ENCODE peak calls at places on chromosomes 11 and 22, in seven cellular contexts. Z, J, Q, R, G, K and T are unnamed samples.

GRCh38 chr11:113839842-113840241 is 35.5 kb downstream of the USP28 start:
- DNase-seq in Z (no peak), J (peak; percentile 14), Q (no peak), R (no peak), G (no peak), K (no peak), T (no peak)

GRCh38 chr11:19648321-19648720 is 64.3 kb upstream of the NAV2 start:
- DNase-seq in Z (no peak), J (no peak), Q (no peak), R (no peak), G (no peak), K (no peak), T (no peak)

GRCh38 chr22:47191630-47192105 is 429.2 kb downstream of the TBC1D22A start:
- DNase-seq in Z (no peak), J (no peak), Q (no peak), R (no peak), G (no peak), K (no peak), T (no peak)

GRCh38 chr11:17526931-17527660 is 17.1 kb downstream of the USH1C start:
- DNase-seq in Z (no peak), J (no peak), Q (no peak), R (no peak), G (no peak), K (no peak), T (no peak)

GRCh38 chr11:68954970-68955958 is 25.5 kb downstream of the MRGPRD start:
- DNase-seq in Z (peak; percentile 63), J (peak; percentile 77), Q (no peak), R (no peak), G (no peak), K (peak; percentile 48), T (peak; percentile 93)

GRCh38 chr22:25475554-25476022 is 88.9 kb upstream of the GRK3 start:
- DNase-seq in Z (peak; percentile 22), J (no peak), Q (no peak), R (no peak), G (no peak), K (peak; percentile 89), T (peak; percentile 72)

GRCh38 chr11:125062931-125063428 is at the start of gene SLC37A2:
- DNase-seq in Z (peak; percentile 67), J (peak; percentile 73), Q (no peak), R (no peak), G (peak; percentile 80), K (peak; percentile 64), T (peak; percentile 83)

GRCh38 chr22:19823191-19823590 is 31.5 kb downstream of the GNB1L start:
- DNase-seq in Z (peak; percentile 19), J (no peak), Q (no peak), R (no peak), G (no peak), K (no peak), T (peak; percentile 48)

GRCh38 chr11:26245046-26245445 is 86.9 kb upstream of the ANO3 start:
- DNase-seq in Z (no peak), J (no peak), Q (no peak), R (no peak), G (no peak), K (no peak), T (no peak)

GRCh38 chr11:104895619-104896018 is 2.6 kb downstream of the CASP12 start:
- DNase-seq in Z (no peak), J (no peak), Q (no peak), R (no peak), G (no peak), K (peak; percentile 87), T (no peak)

GRCh38 chr22:22214819-22215329 is 29.7 kb upstream of the VPREB1 start:
- DNase-seq in Z (no peak), J (no peak), Q (no peak), R (no peak), G (no peak), K (no peak), T (no peak)

GRCh38 chr11:130653838-130654601 is 205.6 kb downstream of the ADAMTS15 start:
- DNase-seq in Z (peak; percentile 86), J (peak; percentile 64), Q (no peak), R (no peak), G (peak; percentile 87), K (no peak), T (peak; percentile 86)

GRCh38 chr11:88174627-88175003 is 628 bp downstream of the RAB38 start:
- DNase-seq in Z (peak; percentile 79), J (peak; percentile 74), Q (peak; percentile 5), R (peak; percentile 45), G (peak; percentile 82), K (peak; percentile 80), T (peak; percentile 85)

GRCh38 chr11:93487032-93487483 is 56.1 kb downstream of the SMCO4 start:
- DNase-seq in Z (no peak), J (no peak), Q (no peak), R (no peak), G (no peak), K (no peak), T (peak; percentile 68)

GRCh38 chr11:132234878-132235277 is 864.5 kb downstream of the NTM start:
- DNase-seq in Z (no peak), J (no peak), Q (no peak), R (no peak), G (no peak), K (no peak), T (no peak)

GRCh38 chr11:111737877-111738205 is 28.3 kb downstream of the PPP2R1B start:
- DNase-seq in Z (no peak), J (no peak), Q (no peak), R (no peak), G (no peak), K (peak; percentile 66), T (peak; percentile 77)

GRCh38 chr11:134120143-134120850 is 51.4 kb downstream of the JAM3 start:
- DNase-seq in Z (no peak), J (peak; percentile 39), Q (no peak), R (no peak), G (no peak), K (peak; percentile 74), T (peak; percentile 91)

GRCh38 chr11:126647735-126648134 is 292.2 kb downstream of the ST3GAL4 start:
- DNase-seq in Z (no peak), J (no peak), Q (no peak), R (peak; percentile 2), G (no peak), K (no peak), T (no peak)

GRCh38 chr22:20563464-20563906 is 56.1 kb downstream of the MED15 start:
- DNase-seq in Z (no peak), J (no peak), Q (no peak), R (no peak), G (peak; percentile 15), K (no peak), T (peak; percentile 28)

GRCh38 chr11:11463397-11463796 is 110.3 kb upstream of the CSNK2A3 start:
- DNase-seq in Z (no peak), J (no peak), Q (no peak), R (no peak), G (no peak), K (no peak), T (no peak)

GRCh38 chr11:67439321-67440228 is 2.1 kb upstream of the PTPRCAP start:
- DNase-seq in Z (no peak), J (peak; percentile 62), Q (no peak), R (no peak), G (no peak), K (peak; percentile 8), T (no peak)

GRCh38 chr11:116422556-116422955 is 350.2 kb downstream of the BUD13 start:
- DNase-seq in Z (no peak), J (no peak), Q (no peak), R (no peak), G (no peak), K (no peak), T (peak; percentile 66)

GRCh38 chr11:67486481-67487195 is 3.8 kb downstream of the AIP start:
- DNase-seq in Z (no peak), J (peak; percentile 60), Q (no peak), R (no peak), G (no peak), K (no peak), T (no peak)

DNA sequence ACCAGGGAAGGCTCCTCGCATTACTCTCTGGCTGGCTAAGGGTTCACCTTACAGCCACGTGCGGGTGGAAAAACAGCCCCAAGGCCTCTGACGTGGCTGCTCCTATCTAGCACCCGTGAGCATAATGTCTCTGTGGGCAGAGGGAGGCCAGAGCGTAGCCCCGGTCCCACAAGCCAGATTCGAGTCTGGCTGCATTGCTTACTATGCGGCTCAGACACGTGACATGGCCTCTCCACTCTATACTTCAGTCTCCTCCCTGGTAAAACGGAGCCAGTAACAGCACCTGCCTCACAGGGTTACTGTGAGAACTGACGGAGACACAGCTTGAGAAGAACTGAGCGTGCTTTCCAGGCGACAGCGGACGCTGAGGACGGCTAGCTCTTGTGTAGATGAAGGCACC is 105.8 kb upstream of the BID start:
- DNase-seq in Z (no peak), J (no peak), Q (no peak), R (no peak), G (no peak), K (no peak), T (no peak)
- TF ChIP-seq POLR2A in Z (no peak), J (no peak), Q (no peak), R (no peak), G (no peak), K (no peak), T (no peak)

GRCh38 chr11:92227233-92227593 is 2.6 kb downstream of the FAT3 start:
- DNase-seq in Z (no peak), J (no peak), Q (no peak), R (no peak), G (no peak), K (no peak), T (no peak)
- H3K4me3 ChIP-seq in Z (peak overlapping the region; percentile 33), J (no peak overlapping the region), Q (peak overlapping the region; percentile 80), R (no peak overlapping the region), G (no peak overlapping the region), K (no peak overlapping the region), T (peak overlapping the region; percentile 45)

DNA sequence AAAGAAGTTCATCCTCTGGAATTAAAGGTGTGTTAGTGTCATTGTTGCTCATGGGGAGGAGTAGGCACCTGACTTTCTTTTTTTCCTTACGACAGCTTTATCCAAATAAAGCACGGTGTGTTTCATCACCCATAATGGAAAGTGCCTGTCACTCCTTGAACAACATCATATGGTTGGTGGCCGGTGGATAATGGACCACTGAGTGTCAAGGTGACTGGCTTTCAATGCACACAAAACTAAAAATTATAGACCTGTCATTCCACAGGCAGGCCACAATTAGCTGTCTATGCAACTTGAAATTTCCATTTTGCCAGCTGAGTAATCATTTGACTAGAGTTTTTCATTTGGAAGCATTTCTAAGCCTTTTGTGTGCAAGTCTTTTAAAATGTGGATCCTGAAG is 45.0 kb upstream of the MPPED2 start:
- DNase-seq in Z (no peak), J (no peak), Q (no peak), R (no peak), G (no peak), K (no peak), T (no peak)
- TF ChIP-seq POLR2AphosphoS5 in Z (no peak), J (no peak), Q (no peak), R (no peak), G (no peak), K (no peak), T (no peak)

GRCh38 chr22:49237279-49237678 is 590.4 kb downstream of the BRD1 start:
- DNase-seq in Z (no peak), J (no peak), Q (no peak), R (no peak), G (peak; percentile 33), K (no peak), T (no peak)
- TF ChIP-seq POLR2A in Z (no peak), J (no peak), Q (no peak), R (no peak), G (no peak), K (no peak), T (no peak)